ENCODE peak calls at places on chromosome 5, in five cellular contexts. B, L, Q, I and A are unnamed samples.

GRCh38 chr5:151234476-151235238 is 10.8 kb upstream of the CCDC69 start:
- DNase-seq in L (peak), B (no peak), I (no peak), Q (no peak), A (peak)

GRCh38 chr5:119356384-119357188 is 767 bp downstream of the TNFAIP8 start:
- DNase-seq in Q (no peak), I (no peak), L (no peak), B (no peak), A (peak)

GRCh38 chr5:66807743-66808142 is 211.6 kb downstream of the MAST4 start:
- DNase-seq in L (no peak), Q (peak), B (no peak), I (no peak), A (peak)

GRCh38 chr5:133356386-133357331 is 255.7 kb downstream of the FSTL4 start:
- DNase-seq in I (no peak), Q (no peak), B (no peak), L (no peak), A (no peak)

GRCh38 chr5:16663848-16664247 is 47.1 kb upstream of the RETREG1 start:
- DNase-seq in L (no peak), I (no peak), B (no peak), Q (no peak), A (no peak)

GRCh38 chr5:33470544-33470943 is 29.8 kb downstream of the TARS1 start:
- DNase-seq in L (no peak), Q (no peak), I (no peak), B (no peak), A (peak)

GRCh38 chr5:167982-168660 is 23.2 kb upstream of the LRRC14B start:
- DNase-seq in I (peak), B (peak), L (peak), Q (peak), A (peak)

GRCh38 chr5:131998431-131999040 is 12.9 kb downstream of the ACSL6 start:
- DNase-seq in Q (no peak), L (no peak), I (no peak), B (peak), A (no peak)

GRCh38 chr5:124628251-124628650 is 118.2 kb downstream of the ZNF608 start:
- DNase-seq in Q (no peak), I (no peak), B (no peak), L (no peak), A (peak)

GRCh38 chr5:171808951-171809350 is 23.3 kb downstream of the SMIM23 start:
- DNase-seq in Q (no peak), I (no peak), L (no peak), B (no peak), A (peak)